ENCODE peak calls at places on chromosome 4, in eight cellular contexts. H, S, J, P, F, N, I and K are unnamed samples.

GRCh38 chr4:22240814-22241213 is 275.1 kb downstream of the ADGRA3 start:
- DNase-seq in P (no peak), F (no peak), I (no peak), S (no peak), H (no peak), N (no peak), J (no peak), K (no peak)

GRCh38 chr4:164210377-164210776 is 543.6 kb upstream of the SMIM31 start:
- DNase-seq in N (no peak), I (no peak), P (no peak), S (no peak), F (no peak), H (no peak), J (no peak), K (no peak)

GRCh38 chr4:162959056-162959455 is 207.6 kb downstream of the NAF1 start:
- DNase-seq in J (peak), H (peak), S (peak), F (peak), N (no peak), I (no peak), P (peak), K (no peak)

GRCh38 chr4:158067646-158068045 is 105.2 kb downstream of the GASK1B start:
- DNase-seq in S (no peak), I (no peak), N (no peak), J (no peak), H (no peak), P (no peak), F (no peak), K (no peak)

GRCh38 chr4:125849869-125850268 is 535.1 kb downstream of the FAT4 start:
- DNase-seq in J (no peak), H (no peak), S (no peak), F (no peak), P (no peak), I (no peak), N (peak), K (no peak)

GRCh38 chr4:145580906-145581305 is 38.3 kb upstream of the MMAA start:
- DNase-seq in P (no peak), S (no peak), N (no peak), J (peak), H (no peak), I (no peak), F (no peak), K (no peak)

GRCh38 chr4:66572949-66573348 is 902.7 kb upstream of the EPHA5 start:
- DNase-seq in I (no peak), F (no peak), H (no peak), S (no peak), J (peak), N (peak), P (no peak), K (no peak)

GRCh38 chr4:15695240-15695699 is 7.6 kb upstream of the BST1 start:
- DNase-seq in I (no peak), S (no peak), P (no peak), N (peak), J (peak), H (peak), F (no peak), K (no peak)

GRCh38 chr4:124726269-124726668 is 13.7 kb upstream of the ANKRD50 start:
- DNase-seq in S (no peak), N (no peak), F (no peak), I (no peak), P (no peak), H (no peak), J (no peak), K (no peak)

GRCh38 chr4:133565379-133565778 is 416.3 kb downstream of the PCDH10 start:
- DNase-seq in S (peak), J (peak), N (peak), F (no peak), H (no peak), P (no peak), I (no peak), K (no peak)

GRCh38 chr4:163744861-163745260 is 250.4 kb downstream of the TMA16 start:
- DNase-seq in S (no peak), I (no peak), J (no peak), H (no peak), P (peak), N (no peak), F (no peak), K (no peak)

GRCh38 chr4:187724526-187724925 is 271.0 kb upstream of the ZFP42 start:
- DNase-seq in S (no peak), N (no peak), H (no peak), I (no peak), F (no peak), P (no peak), J (no peak), K (no peak)

GRCh38 chr4:168699224-168699878 is 202.5 kb downstream of the PALLD start:
- DNase-seq in P (no peak), F (no peak), I (no peak), J (no peak), S (no peak), N (no peak), H (no peak), K (no peak)

GRCh38 chr4:33924239-33924638 is 2320.1 kb downstream of the ARAP2 start:
- DNase-seq in J (peak), I (no peak), F (peak), S (peak), N (peak), P (no peak), H (peak), K (peak)

GRCh38 chr4:72631296-72631695 is 62.3 kb upstream of the ADAMTS3 start:
- DNase-seq in S (peak), N (peak), I (no peak), F (no peak), P (no peak), H (no peak), J (peak), K (no peak)

GRCh38 chr4:24089831-24090531 is 200.1 kb upstream of the PPARGC1A start:
- DNase-seq in P (no peak), S (no peak), J (peak), F (no peak), H (no peak), I (no peak), N (peak), K (no peak)

GRCh38 chr4:47704693-47705325 is 133.1 kb downstream of the CORIN start:
- DNase-seq in F (peak), N (peak), S (peak), J (peak), H (peak), I (peak), P (no peak), K (peak)

GRCh38 chr4:95044204-95044848 is 286.6 kb downstream of the BMPR1B start:
- DNase-seq in N (no peak), F (peak), P (no peak), J (no peak), H (peak), S (no peak), I (no peak), K (no peak)

GRCh38 chr4:5524900-5525299 is 183.5 kb downstream of the EVC2 start:
- DNase-seq in F (peak), I (no peak), P (no peak), S (no peak), H (peak), N (peak), J (peak), K (peak)

GRCh38 chr4:78331186-78331585 is 220.4 kb upstream of the ANXA3 start:
- DNase-seq in I (no peak), N (no peak), H (no peak), F (no peak), J (no peak), S (no peak), P (no peak), K (no peak)

GRCh38 chr4:51932684-51933083 is 87.5 kb downstream of the LRRC66 start:
- DNase-seq in J (no peak), I (no peak), F (no peak), P (no peak), H (no peak), N (no peak), S (no peak), K (no peak)

GRCh38 chr4:22515888-22516541 is at the start of gene ADGRA3:
- DNase-seq in J (peak), I (peak), N (peak), S (peak), H (peak), P (no peak), F (peak), K (peak)

GRCh38 chr4:142036795-142037583 is 400.6 kb downstream of the IL15 start:
- DNase-seq in H (no peak), F (no peak), P (no peak), J (peak), S (no peak), I (no peak), N (no peak), K (no peak)

GRCh38 chr4:82428969-82429727 is 1.1 kb downstream of the HNRNPDL start:
- DNase-seq in S (peak), I (peak), J (peak), N (peak), H (peak), P (peak), F (peak), K (peak)
- TF ChIP-seq CTCF in S (peak), I (peak), J (peak), N (peak), H (peak), P (peak), F (peak), K (peak)

DNA sequence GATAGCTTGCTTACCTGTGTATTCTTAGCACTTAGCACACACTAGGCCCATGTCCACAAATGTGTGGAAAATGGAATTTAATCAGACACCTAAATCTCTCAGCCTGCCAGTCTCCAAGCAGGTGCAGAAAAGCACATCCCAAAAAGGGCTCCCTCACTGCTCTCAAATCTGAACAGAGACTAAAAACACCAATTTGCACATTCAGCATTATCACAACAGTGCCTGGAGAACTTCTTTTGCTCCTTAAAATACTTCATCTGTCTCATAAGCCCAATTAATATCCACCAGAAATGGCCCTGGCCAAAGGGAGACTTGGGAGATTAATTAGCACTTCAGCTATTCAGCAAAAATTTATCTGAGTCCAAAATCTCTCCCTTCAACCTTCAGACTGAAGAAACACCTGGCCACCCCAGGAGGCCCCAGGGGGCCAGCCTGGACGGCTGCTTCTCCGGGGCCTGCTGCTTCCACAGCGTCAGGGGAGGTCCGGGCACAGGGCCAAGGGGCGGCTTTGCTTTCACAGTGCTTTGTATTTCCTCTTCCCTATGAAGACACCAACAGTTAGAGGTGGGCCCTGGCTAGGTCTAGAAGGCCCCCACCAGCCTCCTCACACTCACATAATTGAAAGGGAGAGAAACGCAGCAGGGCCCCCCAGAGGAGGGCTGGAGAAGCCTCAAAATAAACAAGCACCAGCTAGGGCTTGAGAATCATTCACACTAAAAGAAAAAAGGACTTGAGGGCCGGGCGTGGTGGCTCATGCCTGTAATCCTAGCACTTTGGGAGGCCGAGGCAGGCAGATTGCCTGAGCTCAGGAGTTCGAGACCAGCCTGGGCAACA is 18.0 kb downstream of the SCD5 start:
- DNase-seq in F (no peak), J (peak), H (peak), I (no peak), N (peak), S (peak), P (no peak), K (no peak)
- TF ChIP-seq CTCF in F (no peak), J (no peak), H (peak), I (no peak), N (no peak), S (peak), P (no peak), K (no peak)

GRCh38 chr4:39715788-39716187 is 17.9 kb downstream of the UBE2K start:
- DNase-seq in P (no peak), I (no peak), J (no peak), F (no peak), H (no peak), N (no peak), S (no peak), K (no peak)

GRCh38 chr4:39714171-39714570 is 16.2 kb downstream of the UBE2K start:
- DNase-seq in I (no peak), P (no peak), F (no peak), N (no peak), S (no peak), J (no peak), H (no peak), K (no peak)

GRCh38 chr4:39718366-39719323 is 20.7 kb downstream of the UBE2K start:
- DNase-seq in I (no peak), J (no peak), S (no peak), P (no peak), H (no peak), F (no peak), N (no peak), K (no peak)

GRCh38 chr4:39713691-39714090 is 15.8 kb downstream of the UBE2K start:
- DNase-seq in H (no peak), N (peak), F (no peak), I (no peak), P (no peak), J (no peak), S (no peak), K (no peak)

GRCh38 chr4:39716356-39716755 is 18.4 kb downstream of the UBE2K start:
- DNase-seq in J (no peak), S (no peak), N (no peak), H (no peak), P (no peak), F (no peak), I (no peak), K (no peak)
- TF ChIP-seq CTCF in J (no peak), S (no peak), N (no peak), H (no peak), P (no peak), F (no peak), I (no peak), K (no peak)

GRCh38 chr4:139281212-139281611 is 1.2 kb upstream of the MGARP start:
- DNase-seq in S (no peak), N (no peak), P (no peak), I (no peak), J (peak), F (no peak), H (no peak), K (no peak)
- TF ChIP-seq CTCF in S (no peak), N (no peak), P (no peak), I (peak), J (peak), F (peak), H (peak), K (no peak)

GRCh38 chr4:20074450-20074849 is 177.3 kb upstream of the SLIT2 start:
- DNase-seq in I (no peak), N (peak), P (no peak), J (no peak), H (no peak), S (peak), F (no peak), K (no peak)

GRCh38 chr4:20078644-20079043 is 173.1 kb upstream of the SLIT2 start:
- DNase-seq in I (no peak), F (no peak), S (no peak), H (peak), P (no peak), J (no peak), N (no peak), K (no peak)

GRCh38 chr4:20075479-20075878 is 176.2 kb upstream of the SLIT2 start:
- DNase-seq in N (peak), P (no peak), F (no peak), H (no peak), S (no peak), I (no peak), J (no peak), K (no peak)
- TF ChIP-seq CTCF in N (peak), P (no peak), F (no peak), H (no peak), S (peak), I (no peak), J (no peak), K (no peak)